ENCODE peak calls at places on chromosomes 16 and 17, in seven cellular contexts. One of them, this sample, is unnamed.

GRCh38 chr16:1538804-1539520 is 5.5 kb downstream of the TMEM204 start:
- DNase-seq in NCI-H1105: no peak
- DNase-seq in T-helper 2 cell: no peak
- DNase-seq in A549: peak; percentile 24
- DNase-seq in stimulated activated CD8-positive, alpha-beta memory T cell treated with anti-CD3 and anti-CD28 coated beads, Interleukin-12 subunit alpha, Interleukin-12 subunit beta, amount 100 ng/mL, for 4 hours: no peak
- DNase-seq in vagina: no peak
- DNase-seq in mesendoderm: peak; percentile 42
- DNase-seq in this sample: no peak

GRCh38 chr16:49458221-49458620 is 84.6 kb downstream of the C16orf78 start:
- DNase-seq in mesendoderm: no peak
- DNase-seq in T-helper 2 cell: no peak
- DNase-seq in vagina: peak; percentile 37
- DNase-seq in stimulated activated CD8-positive, alpha-beta memory T cell treated with anti-CD3 and anti-CD28 coated beads, Interleukin-12 subunit alpha, Interleukin-12 subunit beta, amount 100 ng/mL, for 4 hours: no peak
- DNase-seq in NCI-H1105: no peak
- DNase-seq in A549: no peak
- DNase-seq in this sample: peak; percentile 54

GRCh38 chr16:1474471-1474795 is 395 bp downstream of the CLCN7 start:
- DNase-seq in mesendoderm: no peak
- DNase-seq in NCI-H1105: no peak
- DNase-seq in T-helper 2 cell: no peak
- DNase-seq in vagina: no peak
- DNase-seq in A549: no peak
- DNase-seq in stimulated activated CD8-positive, alpha-beta memory T cell treated with anti-CD3 and anti-CD28 coated beads, Interleukin-12 subunit alpha, Interleukin-12 subunit beta, amount 100 ng/mL, for 4 hours: no peak
- DNase-seq in this sample: peak; percentile 82

GRCh38 chr17:1031711-1032110 is 34.8 kb downstream of the TIMM22 start:
- DNase-seq in vagina: no peak
- DNase-seq in mesendoderm: peak; percentile 71
- DNase-seq in NCI-H1105: no peak
- DNase-seq in A549: no peak
- DNase-seq in T-helper 2 cell: no peak
- DNase-seq in stimulated activated CD8-positive, alpha-beta memory T cell treated with anti-CD3 and anti-CD28 coated beads, Interleukin-12 subunit alpha, Interleukin-12 subunit beta, amount 100 ng/mL, for 4 hours: no peak
- DNase-seq in this sample: no peak

GRCh38 chr17:45948881-45949624 is 50.0 kb upstream of the STH start:
- DNase-seq in NCI-H1105: no peak
- DNase-seq in A549: peak; percentile 81
- DNase-seq in vagina: no peak
- DNase-seq in mesendoderm: peak; percentile 86
- DNase-seq in stimulated activated CD8-positive, alpha-beta memory T cell treated with anti-CD3 and anti-CD28 coated beads, Interleukin-12 subunit alpha, Interleukin-12 subunit beta, amount 100 ng/mL, for 4 hours: peak; percentile 41
- DNase-seq in T-helper 2 cell: peak; percentile 59
- DNase-seq in this sample: peak; percentile 91

GRCh38 chr17:65154770-65155589 is 17.8 kb downstream of the RGS9 start:
- DNase-seq in T-helper 2 cell: no peak
- DNase-seq in vagina: no peak
- DNase-seq in A549: peak; percentile 38
- DNase-seq in stimulated activated CD8-positive, alpha-beta memory T cell treated with anti-CD3 and anti-CD28 coated beads, Interleukin-12 subunit alpha, Interleukin-12 subunit beta, amount 100 ng/mL, for 4 hours: no peak
- DNase-seq in NCI-H1105: no peak
- DNase-seq in mesendoderm: no peak
- DNase-seq in this sample: no peak

GRCh38 chr16:728131-728889 is 1.4 kb downstream of the HAGHL start:
- DNase-seq in T-helper 2 cell: no peak
- DNase-seq in NCI-H1105: no peak
- DNase-seq in vagina: no peak
- DNase-seq in mesendoderm: peak; percentile 75
- DNase-seq in stimulated activated CD8-positive, alpha-beta memory T cell treated with anti-CD3 and anti-CD28 coated beads, Interleukin-12 subunit alpha, Interleukin-12 subunit beta, amount 100 ng/mL, for 4 hours: peak; percentile 53
- DNase-seq in A549: peak; percentile 88
- DNase-seq in this sample: peak; percentile 84

GRCh38 chr16:19639986-19640421 is 78.0 kb downstream of the KNOP1 start:
- DNase-seq in A549: no peak
- DNase-seq in vagina: no peak
- DNase-seq in T-helper 2 cell: no peak
- DNase-seq in mesendoderm: no peak
- DNase-seq in NCI-H1105: no peak
- DNase-seq in stimulated activated CD8-positive, alpha-beta memory T cell treated with anti-CD3 and anti-CD28 coated beads, Interleukin-12 subunit alpha, Interleukin-12 subunit beta, amount 100 ng/mL, for 4 hours: no peak
- DNase-seq in this sample: no peak

GRCh38 chr17:69250641-69251040 is 22.0 kb upstream of the ABCA10 start:
- DNase-seq in mesendoderm: no peak
- DNase-seq in A549: no peak
- DNase-seq in vagina: no peak
- DNase-seq in T-helper 2 cell: no peak
- DNase-seq in NCI-H1105: no peak
- DNase-seq in stimulated activated CD8-positive, alpha-beta memory T cell treated with anti-CD3 and anti-CD28 coated beads, Interleukin-12 subunit alpha, Interleukin-12 subunit beta, amount 100 ng/mL, for 4 hours: no peak
- DNase-seq in this sample: no peak